ENCODE peak calls at places on chromosome 16, in five cellular contexts. G is lung, Z is cardiac muscle cell, F is uterus, O is ovary. Y is an unnamed sample.

GRCh38 chr16:1401061-1401757 is 13.3 kb downstream of the UNKL start:
- DNase-seq in G (no peak), Z (no peak), O (no peak), F (no peak), Y (no peak)

GRCh38 chr16:6562985-6563384 is 769.7 kb upstream of the RBFOX1 start:
- DNase-seq in F (no peak), Z (no peak), G (no peak), O (no peak), Y (no peak)

GRCh38 chr16:57677622-57678369 is 9.7 kb downstream of the ADGRG3 start:
- DNase-seq in Z (no peak), F (no peak), O (no peak), G (no peak), Y (no peak)

GRCh38 chr16:68332411-68333121 is 21.7 kb downstream of the PRMT7 start:
- DNase-seq in G (peak), O (no peak), F (no peak), Z (peak), Y (no peak)

GRCh38 chr16:81636298-81636960 is 142.7 kb upstream of the PLCG2 start:
- DNase-seq in G (no peak), Z (no peak), F (no peak), O (no peak), Y (no peak)

GRCh38 chr16:86511317-86512161 is 1.2 kb downstream of the FOXF1 start:
- DNase-seq in O (no peak), Z (no peak), G (no peak), F (no peak), Y (no peak)

GRCh38 chr16:35188288-35189155 is 1729.1 kb downstream of the TP53TG3F start:
- DNase-seq in O (no peak), F (no peak), G (no peak), Z (no peak), Y (no peak)

GRCh38 chr16:59126486-59126885 is 392.4 kb upstream of the GOT2 start:
- DNase-seq in G (no peak), Z (no peak), O (no peak), F (no peak), Y (no peak)

GRCh38 chr16:75491876-75492275 is 3.4 kb downstream of the CHST6 start:
- DNase-seq in F (no peak), O (no peak), Z (no peak), G (no peak), Y (peak)

GRCh38 chr16:9092282-9092962 is 978 bp downstream of the HAPSTR1 start:
- DNase-seq in Z (no peak), G (peak), F (peak), O (peak), Y (peak)

GRCh38 chr16:64933890-64934289 is 188.0 kb downstream of the CDH11 start:
- DNase-seq in F (no peak), G (no peak), Z (no peak), O (no peak), Y (no peak)

GRCh38 chr16:48182979-48183537 is 27.3 kb upstream of the ABCC12 start:
- DNase-seq in G (no peak), F (no peak), Z (no peak), O (no peak), Y (no peak)

GRCh38 chr16:49439676-49440075 is 66.1 kb downstream of the C16orf78 start:
- DNase-seq in Z (no peak), G (no peak), F (no peak), O (no peak), Y (no peak)

GRCh38 chr16:55898592-55898991 is 23.4 kb upstream of the CES5A start:
- DNase-seq in Z (no peak), O (no peak), G (no peak), F (no peak), Y (no peak)

GRCh38 chr16:29978081-29978480 is 4.4 kb downstream of the TAOK2 start:
- DNase-seq in O (no peak), Z (no peak), F (no peak), G (no peak), Y (no peak)

GRCh38 chr16:12497558-12497957 is 306.1 kb downstream of the CPPED1 start:
- DNase-seq in O (no peak), G (no peak), F (no peak), Z (no peak), Y (no peak)

GRCh38 chr16:17360810-17361209 is 110.0 kb downstream of the XYLT1 start:
- DNase-seq in O (no peak), Z (no peak), G (no peak), F (no peak), Y (no peak)

GRCh38 chr16:1072526-1073261 is at the start of gene SSTR5:
- DNase-seq in F (no peak), Z (no peak), G (no peak), O (no peak), Y (no peak)

GRCh38 chr16:2152695-2153506 is 2.7 kb upstream of the TRAF7 start:
- DNase-seq in G (no peak), F (no peak), O (no peak), Z (peak), Y (no peak)

GRCh38 chr16:56983211-56983751 is 6.1 kb upstream of the NLRC5 start:
- DNase-seq in G (no peak), O (no peak), F (no peak), Z (no peak), Y (no peak)

GRCh38 chr16:62036101-62036806 is at the start of gene CDH8:
- DNase-seq in F (no peak), Z (no peak), O (peak), G (no peak), Y (peak)

GRCh38 chr16:78727536-78727935 is 628.1 kb downstream of the WWOX start:
- DNase-seq in O (no peak), G (no peak), F (no peak), Z (no peak), Y (no peak)
- TF ChIP-seq CTCF in O (no peak), G (no peak), F (no peak), Z (no peak), Y (no peak)

GRCh38 chr16:85026696-85027095 is 899 bp upstream of the KIAA0513 start:
- DNase-seq in O (no peak), G (no peak), F (no peak), Z (no peak), Y (no peak)

GRCh38 chr16:85028638-85029412 is 1.2 kb downstream of the KIAA0513 start:
- DNase-seq in F (peak), Z (peak), G (no peak), O (peak), Y (no peak)

GRCh38 chr16:85025781-85026653 is 1.6 kb upstream of the KIAA0513 start:
- DNase-seq in Z (no peak), O (no peak), G (no peak), F (no peak), Y (no peak)

GRCh38 chr16:85027968-85028637 is 508 bp downstream of the KIAA0513 start:
- DNase-seq in F (no peak), G (no peak), Z (no peak), O (no peak), Y (no peak)

DNA sequence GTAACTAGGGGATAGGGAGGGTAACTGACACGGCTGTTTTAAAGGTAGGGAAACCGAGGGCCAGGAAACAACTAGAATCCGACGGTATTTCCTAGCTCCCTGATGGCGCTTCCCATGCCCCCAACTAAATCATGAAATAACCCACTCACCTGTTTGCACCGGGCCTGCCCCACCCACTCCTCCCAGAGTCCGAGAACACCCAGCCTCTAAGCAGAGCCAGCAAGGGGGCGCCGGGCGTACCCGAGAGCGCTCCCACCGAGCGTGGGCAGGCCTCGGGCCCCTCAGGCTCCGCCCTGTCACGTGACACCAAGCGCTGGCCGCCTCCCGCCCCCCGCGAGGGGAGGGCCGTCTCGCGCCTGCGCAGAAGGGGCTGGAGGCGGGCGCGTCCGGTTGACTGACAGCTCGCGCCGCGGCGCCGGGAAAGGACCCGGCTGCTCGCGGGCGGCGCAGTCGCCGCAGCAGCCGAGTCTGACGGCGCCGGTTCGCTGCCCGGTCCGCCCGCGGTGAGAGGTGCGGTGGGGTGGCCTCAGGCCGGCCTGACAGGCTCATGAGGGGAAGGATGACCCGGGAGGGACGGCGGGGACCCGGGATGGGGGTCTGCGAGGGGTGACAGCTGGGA is at the start of gene KIAA0513:
- DNase-seq in O (peak), G (peak), F (peak), Z (peak), Y (peak)
- TF ChIP-seq CTCF in O (no peak), G (peak), F (peak), Z (peak), Y (no peak)

GRCh38 chr16:28975158-28975603 is 603 bp downstream of the SPNS1 start:
- DNase-seq in G (no peak), O (no peak), Z (peak), F (no peak), Y (no peak)

GRCh38 chr16:28980929-28981328 is 3.9 kb upstream of the LAT start:
- DNase-seq in F (no peak), Z (no peak), G (no peak), O (no peak), Y (no peak)

GRCh38 chr16:28974437-28975157 is at the start of gene SPNS1:
- DNase-seq in G (peak), O (peak), F (peak), Z (peak), Y (peak)

GRCh38 chr16:28981517-28981916 is 3.3 kb upstream of the LAT start:
- DNase-seq in Z (no peak), O (no peak), F (no peak), G (no peak), Y (peak)

GRCh38 chr16:28977703-28978641 is 3.4 kb downstream of the SPNS1 start:
- DNase-seq in Z (no peak), O (no peak), G (no peak), F (no peak), Y (peak)
- TF ChIP-seq CTCF in Z (peak), O (no peak), G (no peak), F (no peak), Y (peak)

DNA sequence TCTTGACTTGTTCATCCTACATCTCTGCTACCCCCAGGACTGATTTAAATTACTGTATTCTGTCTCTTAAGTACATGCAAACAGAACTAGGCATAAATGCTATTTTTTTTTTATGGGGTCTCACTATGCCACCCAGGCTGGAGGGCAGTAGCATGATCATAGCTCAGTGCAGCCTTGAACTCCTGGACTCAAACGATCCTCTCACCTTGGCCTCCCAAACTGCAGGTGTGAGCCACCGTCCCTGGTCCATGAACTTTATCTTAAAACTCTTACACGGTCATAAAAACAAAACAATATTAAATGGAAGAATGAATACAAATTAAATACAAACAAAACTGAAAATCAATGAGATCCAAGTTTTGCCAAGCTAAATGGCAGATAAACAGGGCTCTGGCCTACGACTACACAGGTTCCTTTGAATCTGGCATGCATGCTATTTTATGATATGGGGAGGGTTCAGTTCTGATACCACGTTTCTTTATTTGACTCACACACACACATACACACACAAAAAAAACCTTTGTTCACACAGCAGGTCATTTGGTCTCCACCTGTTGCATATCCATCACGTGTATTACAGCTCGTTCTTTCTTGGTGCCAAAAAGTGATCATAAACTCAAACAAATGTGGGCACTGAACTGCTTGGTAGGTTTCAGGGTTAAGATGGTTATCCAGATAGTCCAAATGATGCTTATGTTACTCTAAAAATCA is 1.1 kb upstream of the PKD1L3 start:
- DNase-seq in F (no peak), G (no peak), O (no peak), Z (no peak), Y (no peak)
- TF ChIP-seq CTCF in F (no peak), G (no peak), O (no peak), Z (no peak), Y (no peak)

DNA sequence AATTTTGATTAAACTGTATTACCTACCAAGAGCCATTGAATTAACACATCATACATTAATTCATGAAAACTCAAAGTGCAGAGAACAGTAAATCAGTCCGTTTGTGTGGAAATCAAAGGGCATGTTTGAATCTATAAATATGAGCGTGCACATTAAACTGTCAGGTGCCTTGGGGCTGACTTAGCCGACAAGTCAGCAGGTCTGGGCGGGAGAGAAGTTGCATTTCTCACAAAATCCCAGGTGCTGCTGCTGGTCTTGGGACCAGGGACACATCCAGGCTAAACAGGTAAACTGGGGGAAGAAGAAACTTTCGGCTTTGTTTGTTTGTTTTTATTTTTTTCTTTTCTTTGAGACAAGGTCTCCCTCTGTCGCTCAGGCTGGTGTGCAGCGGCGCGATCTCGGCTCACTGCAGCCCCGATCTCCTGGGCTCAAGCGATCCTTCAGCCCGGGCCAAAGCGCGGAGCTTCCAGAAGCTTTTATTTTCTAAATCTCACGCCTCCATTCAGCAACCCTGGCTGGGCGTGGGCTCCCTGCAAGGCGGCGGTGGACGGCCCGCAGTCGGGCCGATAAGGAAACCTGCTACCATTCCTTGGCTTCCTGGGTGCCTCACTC is 213.9 kb downstream of the MRTFB start:
- DNase-seq in O (no peak), Z (peak), G (no peak), F (no peak), Y (peak)
- TF ChIP-seq CTCF in O (no peak), Z (peak), G (no peak), F (no peak), Y (no peak)

GRCh38 chr16:51150159-51150893 is 744 bp downstream of the SALL1 start:
- DNase-seq in F (peak), Z (peak), O (peak), G (no peak), Y (no peak)
- TF ChIP-seq CTCF in F (no peak), Z (no peak), O (no peak), G (no peak), Y (no peak)

GRCh38 chr16:11233727-11234376 is 22.2 kb downstream of the SOCS1 start:
- DNase-seq in G (no peak), O (no peak), F (no peak), Z (no peak), Y (peak)
- TF ChIP-seq CTCF in G (no peak), O (no peak), F (no peak), Z (no peak), Y (no peak)

DNA sequence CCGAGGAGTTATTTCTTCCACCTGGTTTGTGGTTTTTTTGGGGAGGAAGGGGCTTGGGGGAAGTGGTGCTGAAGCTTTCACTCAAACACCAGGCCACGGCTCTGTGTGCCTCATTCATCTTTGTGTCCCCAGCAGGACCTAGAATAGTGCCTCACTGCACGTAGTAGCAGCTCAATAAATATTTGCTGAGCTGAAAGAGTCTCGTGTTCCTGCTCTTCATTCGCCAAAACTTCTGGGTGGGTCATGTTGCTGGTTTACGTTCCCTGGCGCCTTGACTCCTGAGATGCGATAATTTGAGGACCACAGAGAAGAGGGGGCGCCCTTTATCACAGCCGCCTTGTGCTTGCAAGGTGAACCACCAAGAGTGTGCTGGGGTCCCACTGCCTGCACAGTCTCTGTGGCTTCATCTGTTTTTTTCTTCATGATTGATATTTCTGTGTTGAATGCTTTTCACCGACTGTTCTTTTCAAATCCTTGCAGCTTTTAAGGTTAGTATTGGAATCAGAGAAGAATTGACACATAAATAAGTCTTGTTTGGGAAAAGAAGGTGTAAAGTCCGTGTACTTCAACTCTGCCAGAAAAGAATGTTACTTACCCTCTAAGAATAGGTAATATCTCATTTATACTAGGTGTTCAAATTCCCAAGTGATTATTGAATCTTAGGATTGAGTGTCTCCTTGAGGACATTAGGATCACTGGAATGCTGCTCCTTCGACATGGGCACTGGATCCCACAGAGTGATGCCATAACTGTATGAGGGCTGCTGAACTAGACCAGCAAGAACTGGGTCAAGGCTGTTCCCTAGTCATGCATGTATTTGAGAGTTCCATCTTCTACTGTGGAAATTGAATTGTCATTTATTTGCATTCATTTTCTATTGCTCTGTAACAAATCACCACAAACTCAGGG is 92.7 kb upstream of the CLEC18A start:
- DNase-seq in O (no peak), G (no peak), F (no peak), Z (no peak), Y (no peak)
- TF ChIP-seq CTCF in O (no peak), G (no peak), F (no peak), Z (no peak), Y (no peak)

Y was measured in WTC11.